ENCODE peak calls at places on chromosomes 16 and 17, in four cellular contexts. One of them, this sample, is unnamed.

GRCh38 chr17:49471089-49471683 is 23.9 kb upstream of the NGFR start:
- DNase-seq in upper lobe of left lung: no peak
- DNase-seq in BJ: no peak
- DNase-seq in sigmoid colon: no peak
- DNase-seq in this sample: no peak

GRCh38 chr17:80885922-80886582 is 105.6 kb upstream of the CHMP6 start:
- DNase-seq in upper lobe of left lung: no peak
- DNase-seq in BJ: no peak
- DNase-seq in sigmoid colon: peak
- DNase-seq in this sample: no peak

GRCh38 chr16:63890072-63890471 is 1231.8 kb downstream of the CDH11 start:
- DNase-seq in upper lobe of left lung: no peak
- DNase-seq in BJ: no peak
- DNase-seq in sigmoid colon: no peak
- DNase-seq in this sample: no peak

GRCh38 chr17:82007495-82008257 is 15.0 kb downstream of the CENPX start:
- DNase-seq in upper lobe of left lung: peak
- DNase-seq in BJ: no peak
- DNase-seq in sigmoid colon: no peak
- DNase-seq in this sample: no peak

GRCh38 chr17:31061678-31062077 is 33.1 kb upstream of the NF1 start:
- DNase-seq in upper lobe of left lung: no peak
- DNase-seq in BJ: no peak
- DNase-seq in sigmoid colon: no peak
- DNase-seq in this sample: no peak

GRCh38 chr16:2960183-2961010 is 3.7 kb upstream of the KREMEN2 start:
- DNase-seq in upper lobe of left lung: peak
- DNase-seq in BJ: no peak
- DNase-seq in sigmoid colon: no peak
- DNase-seq in this sample: no peak

GRCh38 chr16:84033251-84034195 is 9.1 kb downstream of the SLC38A8 start:
- DNase-seq in upper lobe of left lung: peak
- DNase-seq in BJ: no peak
- DNase-seq in sigmoid colon: no peak
- DNase-seq in this sample: no peak

GRCh38 chr16:70467113-70467512 is 12.7 kb downstream of the FCSK start:
- DNase-seq in upper lobe of left lung: no peak
- DNase-seq in BJ: no peak
- DNase-seq in sigmoid colon: no peak
- DNase-seq in this sample: no peak

GRCh38 chr17:42276359-42276608 is at the start of gene STAT5B:
- DNase-seq in upper lobe of left lung: peak
- DNase-seq in BJ: no peak
- DNase-seq in sigmoid colon: peak
- DNase-seq in this sample: no peak

GRCh38 chr17:16106161-16106891 is 106.7 kb downstream of the TTC19 start:
- DNase-seq in upper lobe of left lung: no peak
- DNase-seq in BJ: no peak
- DNase-seq in sigmoid colon: no peak
- DNase-seq in this sample: peak

GRCh38 chr17:48444531-48445247 is 14.7 kb upstream of the SKAP1 start:
- DNase-seq in upper lobe of left lung: peak
- DNase-seq in BJ: no peak
- DNase-seq in sigmoid colon: no peak
- DNase-seq in this sample: no peak

GRCh38 chr16:88638323-88639230 is at the start of gene IL17C:
- DNase-seq in upper lobe of left lung: peak
- DNase-seq in BJ: no peak
- DNase-seq in sigmoid colon: no peak
- DNase-seq in this sample: no peak

GRCh38 chr17:66885417-66885816 is 50.5 kb downstream of the CACNG5 start:
- DNase-seq in upper lobe of left lung: no peak
- DNase-seq in BJ: no peak
- DNase-seq in sigmoid colon: no peak
- DNase-seq in this sample: no peak

GRCh38 chr17:52156576-52156975 is 1.9 kb downstream of the CA10 start:
- DNase-seq in upper lobe of left lung: no peak
- DNase-seq in BJ: no peak
- DNase-seq in sigmoid colon: no peak
- DNase-seq in this sample: no peak

GRCh38 chr16:85202051-85202601 is 89.9 kb upstream of the CIBAR2 start:
- DNase-seq in upper lobe of left lung: no peak
- DNase-seq in BJ: no peak
- DNase-seq in sigmoid colon: no peak
- DNase-seq in this sample: no peak

GRCh38 chr17:82772026-82772425 is 20.2 kb downstream of the TBCD start:
- DNase-seq in upper lobe of left lung: no peak
- DNase-seq in BJ: no peak
- DNase-seq in sigmoid colon: no peak
- DNase-seq in this sample: no peak

GRCh38 chr17:33292184-33292980 is 713 bp downstream of the ASIC2 start:
- DNase-seq in upper lobe of left lung: peak
- DNase-seq in BJ: no peak
- DNase-seq in sigmoid colon: no peak
- DNase-seq in this sample: no peak

GRCh38 chr17:76492989-76493501 is 8.2 kb downstream of the RHBDF2 start:
- DNase-seq in upper lobe of left lung: no peak
- DNase-seq in BJ: no peak
- DNase-seq in sigmoid colon: peak
- DNase-seq in this sample: peak

GRCh38 chr17:60952747-60953146 is 275.1 kb downstream of the BCAS3 start:
- DNase-seq in upper lobe of left lung: no peak
- DNase-seq in BJ: no peak
- DNase-seq in sigmoid colon: no peak
- DNase-seq in this sample: no peak

GRCh38 chr17:71753070-71753469 is 367.8 kb upstream of the SOX9 start:
- DNase-seq in upper lobe of left lung: no peak
- DNase-seq in BJ: no peak
- DNase-seq in sigmoid colon: no peak
- DNase-seq in this sample: no peak

GRCh38 chr17:59028328-59028727 is 78.4 kb downstream of the TRIM37 start:
- DNase-seq in upper lobe of left lung: no peak
- DNase-seq in BJ: no peak
- DNase-seq in sigmoid colon: no peak
- DNase-seq in this sample: no peak

GRCh38 chr16:22216191-22216831 is 10.2 kb downstream of the EEF2K start:
- DNase-seq in upper lobe of left lung: no peak
- DNase-seq in BJ: no peak
- DNase-seq in sigmoid colon: no peak
- DNase-seq in this sample: no peak

GRCh38 chr17:29677139-29677834 is 54.6 kb upstream of the CORO6 start:
- DNase-seq in upper lobe of left lung: no peak
- DNase-seq in BJ: no peak
- DNase-seq in sigmoid colon: peak
- DNase-seq in this sample: peak

GRCh38 chr17:733743-734142 is 1.3 kb downstream of the TLCD3A start:
- DNase-seq in upper lobe of left lung: no peak
- DNase-seq in BJ: no peak
- DNase-seq in sigmoid colon: no peak
- DNase-seq in this sample: no peak

GRCh38 chr17:47801906-47802305 is 19.7 kb downstream of the OSBPL7 start:
- DNase-seq in upper lobe of left lung: no peak
- DNase-seq in BJ: no peak
- DNase-seq in sigmoid colon: no peak
- DNase-seq in this sample: no peak

GRCh38 chr17:50944054-50944901 is 78.1 kb upstream of the TOB1 start:
- DNase-seq in upper lobe of left lung: peak
- DNase-seq in BJ: no peak
- DNase-seq in sigmoid colon: peak
- DNase-seq in this sample: no peak

GRCh38 chr16:50155925-50156324 is 2.8 kb downstream of the TENT4B start:
- DNase-seq in upper lobe of left lung: no peak
- DNase-seq in BJ: no peak
- DNase-seq in sigmoid colon: no peak
- DNase-seq in this sample: no peak
- H3K4me3 ChIP-seq in upper lobe of left lung: peak
- H3K4me3 ChIP-seq in BJ: no peak
- H3K4me3 ChIP-seq in sigmoid colon: peak
- H3K4me3 ChIP-seq in this sample: no peak

GRCh38 chr17:37842401-37842800 is 81.8 kb upstream of the TBC1D3K start:
- DNase-seq in upper lobe of left lung: no peak
- DNase-seq in BJ: no peak
- DNase-seq in sigmoid colon: no peak
- DNase-seq in this sample: no peak

GRCh38 chr17:37847102-37847501 is 77.1 kb upstream of the TBC1D3K start:
- DNase-seq in upper lobe of left lung: no peak
- DNase-seq in BJ: no peak
- DNase-seq in sigmoid colon: no peak
- DNase-seq in this sample: no peak

GRCh38 chr17:37841232-37841631 is 83.0 kb upstream of the TBC1D3K start:
- DNase-seq in upper lobe of left lung: no peak
- DNase-seq in BJ: no peak
- DNase-seq in sigmoid colon: no peak
- DNase-seq in this sample: no peak

GRCh38 chr17:37844977-37845293 is 79.3 kb upstream of the TBC1D3K start:
- DNase-seq in upper lobe of left lung: no peak
- DNase-seq in BJ: no peak
- DNase-seq in sigmoid colon: no peak
- DNase-seq in this sample: no peak

DNA sequence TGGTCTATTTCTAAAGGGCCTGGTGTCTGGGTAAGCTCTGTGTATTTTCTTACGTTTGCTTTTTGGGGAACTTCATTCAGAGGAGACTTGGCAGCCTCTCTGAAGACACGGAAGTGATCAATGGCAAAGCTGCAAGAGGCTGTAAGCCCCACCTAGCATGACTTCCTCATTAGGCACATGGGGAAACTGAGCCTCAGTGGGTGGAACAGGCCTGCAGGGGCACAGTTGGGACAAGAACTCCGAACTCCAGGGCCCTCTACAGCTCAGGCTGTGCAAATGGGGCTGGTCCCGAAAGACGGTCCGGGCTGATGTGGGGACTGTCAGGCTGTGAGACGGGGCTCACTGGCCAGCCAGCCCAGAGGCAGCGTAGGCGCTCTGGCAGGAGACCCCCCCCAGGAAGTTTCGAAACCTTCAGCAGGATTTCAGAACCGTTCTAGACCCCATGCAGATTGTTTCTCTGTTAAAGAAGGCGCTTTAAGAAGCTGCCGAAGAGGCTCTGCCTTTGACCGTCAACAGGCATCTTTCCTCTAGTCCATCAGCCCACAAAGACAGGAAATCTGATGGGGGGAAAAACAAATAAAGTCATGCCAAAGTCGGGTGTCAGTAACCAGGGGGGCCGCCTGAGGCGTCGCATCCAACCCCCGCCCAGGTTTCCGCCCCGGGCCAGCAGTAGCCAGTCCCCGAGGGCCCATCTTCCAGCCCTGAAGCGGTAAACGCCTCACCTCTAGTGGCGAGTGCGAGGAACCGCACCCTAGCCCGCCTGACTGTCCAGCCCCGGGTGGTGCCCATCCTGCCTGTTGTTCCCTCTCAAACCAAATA is 79.8 kb upstream of the TBC1D3K start:
- DNase-seq in upper lobe of left lung: peak
- DNase-seq in BJ: no peak
- DNase-seq in sigmoid colon: no peak
- DNase-seq in this sample: peak
- H3K4me3 ChIP-seq in upper lobe of left lung: no peak
- H3K4me3 ChIP-seq in BJ: no peak
- H3K4me3 ChIP-seq in sigmoid colon: no peak
- H3K4me3 ChIP-seq in this sample: peak

DNA sequence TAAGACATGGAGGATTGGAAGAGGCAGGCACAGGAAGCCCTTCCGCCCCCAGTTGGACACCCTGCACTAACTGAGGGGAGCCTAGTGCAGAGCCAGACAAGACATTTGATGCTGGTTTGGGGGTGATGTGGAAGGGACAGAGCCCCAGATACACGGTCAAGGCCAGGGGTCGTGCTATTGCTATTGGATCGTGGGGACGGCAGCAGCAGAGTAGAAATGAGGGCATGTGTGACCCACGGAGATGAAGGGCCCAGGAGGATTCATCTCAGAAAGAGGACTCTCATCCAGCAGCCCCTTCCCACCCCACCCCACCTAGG is 2.0 kb upstream of the VAMP2 start:
- DNase-seq in upper lobe of left lung: no peak
- DNase-seq in BJ: no peak
- DNase-seq in sigmoid colon: peak
- DNase-seq in this sample: no peak
- H3K4me3 ChIP-seq in upper lobe of left lung: no peak
- H3K4me3 ChIP-seq in BJ: no peak
- H3K4me3 ChIP-seq in sigmoid colon: no peak
- H3K4me3 ChIP-seq in this sample: no peak

GRCh38 chr16:86507173-86508027 is 2.9 kb upstream of the FOXF1 start:
- DNase-seq in upper lobe of left lung: no peak
- DNase-seq in BJ: no peak
- DNase-seq in sigmoid colon: peak
- DNase-seq in this sample: no peak

GRCh38 chr16:86505185-86505898 is 5.0 kb upstream of the FOXF1 start:
- DNase-seq in upper lobe of left lung: peak
- DNase-seq in BJ: no peak
- DNase-seq in sigmoid colon: peak
- DNase-seq in this sample: no peak

GRCh38 chr16:86504315-86505184 is 5.8 kb upstream of the FOXF1 start:
- DNase-seq in upper lobe of left lung: peak
- DNase-seq in BJ: no peak
- DNase-seq in sigmoid colon: peak
- DNase-seq in this sample: no peak

GRCh38 chr16:86508028-86508946 is 2.0 kb upstream of the FOXF1 start:
- DNase-seq in upper lobe of left lung: peak
- DNase-seq in BJ: no peak
- DNase-seq in sigmoid colon: no peak
- DNase-seq in this sample: no peak

GRCh38 chr16:86505899-86506864 is 4.1 kb upstream of the FOXF1 start:
- DNase-seq in upper lobe of left lung: peak
- DNase-seq in BJ: no peak
- DNase-seq in sigmoid colon: no peak
- DNase-seq in this sample: no peak
- H3K4me3 ChIP-seq in upper lobe of left lung: peak
- H3K4me3 ChIP-seq in BJ: peak
- H3K4me3 ChIP-seq in sigmoid colon: peak
- H3K4me3 ChIP-seq in this sample: no peak

DNA sequence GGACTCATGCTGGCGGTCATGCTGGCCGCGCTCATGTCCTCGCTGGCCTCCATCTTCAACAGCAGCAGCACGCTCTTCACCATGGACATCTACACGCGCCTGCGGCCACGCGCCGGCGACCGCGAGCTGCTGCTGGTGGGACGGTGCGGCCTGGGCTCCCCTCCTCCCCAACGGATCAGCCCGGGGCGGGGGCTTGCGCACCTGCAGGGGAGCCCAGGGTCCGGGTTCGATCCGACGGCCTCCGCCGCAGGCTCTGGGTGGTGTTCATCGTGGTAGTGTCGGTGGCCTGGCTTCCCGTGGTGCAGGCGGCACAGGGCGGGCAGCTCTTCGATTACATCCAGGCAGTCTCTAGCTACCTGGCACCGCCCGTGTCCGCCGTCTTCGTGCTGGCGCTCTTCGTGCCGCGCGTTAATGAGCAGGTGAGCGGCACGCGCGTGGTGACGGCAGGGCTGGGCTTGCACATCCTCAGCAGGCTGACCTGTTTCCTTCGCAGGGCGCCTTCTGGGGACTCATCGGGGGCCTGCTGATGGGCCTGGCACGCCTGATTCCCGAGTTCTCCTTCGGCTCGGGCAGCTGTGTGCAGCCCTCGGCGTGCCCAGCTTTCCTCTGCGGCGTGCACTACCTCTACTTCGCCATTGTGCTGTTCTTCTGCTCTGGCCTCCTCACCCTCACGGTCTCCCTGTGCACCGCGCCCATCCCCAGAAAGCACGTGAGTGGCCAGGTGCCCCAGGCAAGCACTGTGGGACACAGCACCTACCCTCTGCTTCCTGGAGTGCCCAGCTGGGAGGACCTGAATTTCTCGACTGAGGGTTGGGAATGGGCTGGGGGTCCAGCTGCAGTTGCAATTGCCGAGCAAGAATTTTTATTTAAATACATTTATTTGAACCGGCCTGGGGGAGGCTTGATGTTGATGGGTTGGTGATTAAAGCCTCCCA is 6.0 kb downstream of the SLC5A2 start:
- DNase-seq in upper lobe of left lung: peak
- DNase-seq in BJ: no peak
- DNase-seq in sigmoid colon: no peak
- DNase-seq in this sample: no peak
- H3K4me3 ChIP-seq in upper lobe of left lung: peak
- H3K4me3 ChIP-seq in BJ: no peak
- H3K4me3 ChIP-seq in sigmoid colon: peak
- H3K4me3 ChIP-seq in this sample: peak